ENCODE peak calls at places on chromosomes 3 and 15, in nine cellular contexts. One of them, this sample, is unnamed.

GRCh38 chr3:3170998-3171397 is 8.5 kb downstream of the CRBN start:
- DNase-seq in GM23338: peak; percentile 48
- DNase-seq in heart left ventricle: no peak
- DNase-seq in activated CD4-positive, alpha-beta T cell treated with anti-CD3 and anti-CD28 coated beads, Interleukin-2, amount 50 U/mL, for 1 hour: no peak
- DNase-seq in NCI-H2081: no peak
- DNase-seq in head of caudate nucleus: no peak
- DNase-seq in GM23248: peak; percentile 50
- DNase-seq in CD8-positive, alpha-beta memory T cell: no peak
- DNase-seq in COR-L47: no peak
- DNase-seq in this sample: peak; percentile 56

GRCh38 chr3:140505256-140505655 is 172.6 kb upstream of the TRIM42 start:
- DNase-seq in activated CD4-positive, alpha-beta T cell treated with anti-CD3 and anti-CD28 coated beads, Interleukin-2, amount 50 U/mL, for 1 hour: no peak
- DNase-seq in GM23338: no peak
- DNase-seq in NCI-H2081: no peak
- DNase-seq in head of caudate nucleus: no peak
- DNase-seq in CD8-positive, alpha-beta memory T cell: no peak
- DNase-seq in GM23248: no peak
- DNase-seq in COR-L47: peak; percentile 35
- DNase-seq in heart left ventricle: no peak
- DNase-seq in this sample: peak; percentile 22

GRCh38 chr3:45188714-45189659 is 37.1 kb downstream of the TMEM158 start:
- DNase-seq in activated CD4-positive, alpha-beta T cell treated with anti-CD3 and anti-CD28 coated beads, Interleukin-2, amount 50 U/mL, for 1 hour: no peak
- DNase-seq in GM23248: no peak
- DNase-seq in heart left ventricle: no peak
- DNase-seq in head of caudate nucleus: no peak
- DNase-seq in GM23338: no peak
- DNase-seq in COR-L47: no peak
- DNase-seq in CD8-positive, alpha-beta memory T cell: no peak
- DNase-seq in NCI-H2081: no peak
- DNase-seq in this sample: no peak

GRCh38 chr3:178787960-178788359 is 251.7 kb downstream of the KCNMB2 start:
- DNase-seq in NCI-H2081: no peak
- DNase-seq in heart left ventricle: no peak
- DNase-seq in CD8-positive, alpha-beta memory T cell: no peak
- DNase-seq in activated CD4-positive, alpha-beta T cell treated with anti-CD3 and anti-CD28 coated beads, Interleukin-2, amount 50 U/mL, for 1 hour: no peak
- DNase-seq in GM23248: no peak
- DNase-seq in GM23338: no peak
- DNase-seq in COR-L47: no peak
- DNase-seq in head of caudate nucleus: no peak
- DNase-seq in this sample: no peak

GRCh38 chr15:63860161-63860954 is 26.6 kb upstream of the HERC1 start:
- DNase-seq in heart left ventricle: no peak
- DNase-seq in activated CD4-positive, alpha-beta T cell treated with anti-CD3 and anti-CD28 coated beads, Interleukin-2, amount 50 U/mL, for 1 hour: peak; percentile 63
- DNase-seq in head of caudate nucleus: no peak
- DNase-seq in GM23338: no peak
- DNase-seq in NCI-H2081: no peak
- DNase-seq in COR-L47: no peak
- DNase-seq in GM23248: no peak
- DNase-seq in CD8-positive, alpha-beta memory T cell: peak; percentile 15
- DNase-seq in this sample: no peak

GRCh38 chr15:49696441-49696840 is 75.6 kb downstream of the DTWD1 start:
- DNase-seq in NCI-H2081: no peak
- DNase-seq in activated CD4-positive, alpha-beta T cell treated with anti-CD3 and anti-CD28 coated beads, Interleukin-2, amount 50 U/mL, for 1 hour: no peak
- DNase-seq in head of caudate nucleus: no peak
- DNase-seq in heart left ventricle: no peak
- DNase-seq in GM23248: peak; percentile 70
- DNase-seq in CD8-positive, alpha-beta memory T cell: no peak
- DNase-seq in COR-L47: no peak
- DNase-seq in GM23338: no peak
- DNase-seq in this sample: peak; percentile 77

GRCh38 chr15:51312132-51312531 is 26.3 kb downstream of the CYP19A1 start:
- DNase-seq in GM23248: peak; percentile 48
- DNase-seq in heart left ventricle: no peak
- DNase-seq in CD8-positive, alpha-beta memory T cell: no peak
- DNase-seq in GM23338: no peak
- DNase-seq in COR-L47: peak; percentile 11
- DNase-seq in activated CD4-positive, alpha-beta T cell treated with anti-CD3 and anti-CD28 coated beads, Interleukin-2, amount 50 U/mL, for 1 hour: no peak
- DNase-seq in head of caudate nucleus: no peak
- DNase-seq in NCI-H2081: no peak
- DNase-seq in this sample: peak; percentile 57

GRCh38 chr3:39134305-39134704 is 19.1 kb downstream of the CSRNP1 start:
- DNase-seq in GM23248: no peak
- DNase-seq in CD8-positive, alpha-beta memory T cell: no peak
- DNase-seq in NCI-H2081: no peak
- DNase-seq in COR-L47: no peak
- DNase-seq in heart left ventricle: no peak
- DNase-seq in activated CD4-positive, alpha-beta T cell treated with anti-CD3 and anti-CD28 coated beads, Interleukin-2, amount 50 U/mL, for 1 hour: no peak
- DNase-seq in GM23338: no peak
- DNase-seq in head of caudate nucleus: no peak
- DNase-seq in this sample: no peak

GRCh38 chr3:52779411-52780297 is 2.3 kb downstream of the ITIH1 start:
- DNase-seq in heart left ventricle: no peak
- DNase-seq in NCI-H2081: no peak
- DNase-seq in activated CD4-positive, alpha-beta T cell treated with anti-CD3 and anti-CD28 coated beads, Interleukin-2, amount 50 U/mL, for 1 hour: no peak
- DNase-seq in CD8-positive, alpha-beta memory T cell: no peak
- DNase-seq in GM23248: no peak
- DNase-seq in head of caudate nucleus: no peak
- DNase-seq in COR-L47: no peak
- DNase-seq in GM23338: no peak
- DNase-seq in this sample: no peak

GRCh38 chr15:61457050-61457733 is 228.1 kb upstream of the RORA start:
- DNase-seq in CD8-positive, alpha-beta memory T cell: no peak
- DNase-seq in NCI-H2081: no peak
- DNase-seq in COR-L47: no peak
- DNase-seq in head of caudate nucleus: no peak
- DNase-seq in heart left ventricle: no peak
- DNase-seq in GM23338: no peak
- DNase-seq in activated CD4-positive, alpha-beta T cell treated with anti-CD3 and anti-CD28 coated beads, Interleukin-2, amount 50 U/mL, for 1 hour: no peak
- DNase-seq in GM23248: no peak
- DNase-seq in this sample: no peak

GRCh38 chr3:102224171-102224570 is 210.6 kb upstream of the ZPLD1 start:
- DNase-seq in GM23248: peak; percentile 39
- DNase-seq in GM23338: no peak
- DNase-seq in head of caudate nucleus: no peak
- DNase-seq in heart left ventricle: peak; percentile 18
- DNase-seq in COR-L47: no peak
- DNase-seq in CD8-positive, alpha-beta memory T cell: no peak
- DNase-seq in NCI-H2081: no peak
- DNase-seq in activated CD4-positive, alpha-beta T cell treated with anti-CD3 and anti-CD28 coated beads, Interleukin-2, amount 50 U/mL, for 1 hour: no peak
- DNase-seq in this sample: peak; percentile 59

GRCh38 chr3:17179381-17180205 is 294.8 kb downstream of the PLCL2 start:
- DNase-seq in head of caudate nucleus: peak; percentile 59
- DNase-seq in NCI-H2081: no peak
- DNase-seq in GM23248: peak; percentile 47
- DNase-seq in activated CD4-positive, alpha-beta T cell treated with anti-CD3 and anti-CD28 coated beads, Interleukin-2, amount 50 U/mL, for 1 hour: no peak
- DNase-seq in COR-L47: no peak
- DNase-seq in heart left ventricle: peak; percentile 30
- DNase-seq in CD8-positive, alpha-beta memory T cell: peak; percentile 13
- DNase-seq in GM23338: no peak
- DNase-seq in this sample: peak; percentile 60

GRCh38 chr3:121852256-121852655 is 17.2 kb downstream of the EAF2 start:
- DNase-seq in heart left ventricle: no peak
- DNase-seq in CD8-positive, alpha-beta memory T cell: no peak
- DNase-seq in head of caudate nucleus: no peak
- DNase-seq in NCI-H2081: no peak
- DNase-seq in COR-L47: no peak
- DNase-seq in GM23248: no peak
- DNase-seq in activated CD4-positive, alpha-beta T cell treated with anti-CD3 and anti-CD28 coated beads, Interleukin-2, amount 50 U/mL, for 1 hour: no peak
- DNase-seq in GM23338: no peak
- DNase-seq in this sample: no peak

GRCh38 chr15:99614749-99615288 is 49.0 kb downstream of the MEF2A start:
- DNase-seq in NCI-H2081: no peak
- DNase-seq in COR-L47: no peak
- DNase-seq in activated CD4-positive, alpha-beta T cell treated with anti-CD3 and anti-CD28 coated beads, Interleukin-2, amount 50 U/mL, for 1 hour: no peak
- DNase-seq in head of caudate nucleus: no peak
- DNase-seq in GM23248: no peak
- DNase-seq in CD8-positive, alpha-beta memory T cell: no peak
- DNase-seq in heart left ventricle: no peak
- DNase-seq in GM23338: no peak
- DNase-seq in this sample: peak; percentile 19

GRCh38 chr15:40081691-40082194 is 26.9 kb downstream of the BMF start:
- DNase-seq in head of caudate nucleus: peak; percentile 83
- DNase-seq in GM23248: peak; percentile 80
- DNase-seq in CD8-positive, alpha-beta memory T cell: no peak
- DNase-seq in activated CD4-positive, alpha-beta T cell treated with anti-CD3 and anti-CD28 coated beads, Interleukin-2, amount 50 U/mL, for 1 hour: no peak
- DNase-seq in COR-L47: no peak
- DNase-seq in GM23338: peak; percentile 83
- DNase-seq in heart left ventricle: peak; percentile 86
- DNase-seq in NCI-H2081: no peak
- DNase-seq in this sample: peak; percentile 55

GRCh38 chr15:68442041-68442440 is 10.1 kb upstream of the ITGA11 start:
- DNase-seq in activated CD4-positive, alpha-beta T cell treated with anti-CD3 and anti-CD28 coated beads, Interleukin-2, amount 50 U/mL, for 1 hour: no peak
- DNase-seq in COR-L47: no peak
- DNase-seq in heart left ventricle: no peak
- DNase-seq in GM23248: peak; percentile 53
- DNase-seq in CD8-positive, alpha-beta memory T cell: no peak
- DNase-seq in GM23338: no peak
- DNase-seq in NCI-H2081: no peak
- DNase-seq in head of caudate nucleus: no peak
- DNase-seq in this sample: no peak

GRCh38 chr15:42581272-42581730 is 5.9 kb downstream of the STARD9 start:
- DNase-seq in NCI-H2081: peak; percentile 72
- DNase-seq in CD8-positive, alpha-beta memory T cell: peak; percentile 66
- DNase-seq in head of caudate nucleus: peak; percentile 91
- DNase-seq in activated CD4-positive, alpha-beta T cell treated with anti-CD3 and anti-CD28 coated beads, Interleukin-2, amount 50 U/mL, for 1 hour: peak; percentile 75
- DNase-seq in GM23248: peak; percentile 91
- DNase-seq in GM23338: peak; percentile 95
- DNase-seq in COR-L47: peak; percentile 83
- DNase-seq in heart left ventricle: peak; percentile 91
- DNase-seq in this sample: peak; percentile 66

GRCh38 chr3:66441124-66441523 is 59.7 kb downstream of the LRIG1 start:
- DNase-seq in heart left ventricle: no peak
- DNase-seq in CD8-positive, alpha-beta memory T cell: no peak
- DNase-seq in activated CD4-positive, alpha-beta T cell treated with anti-CD3 and anti-CD28 coated beads, Interleukin-2, amount 50 U/mL, for 1 hour: no peak
- DNase-seq in GM23338: peak; percentile 44
- DNase-seq in NCI-H2081: no peak
- DNase-seq in head of caudate nucleus: no peak
- DNase-seq in COR-L47: no peak
- DNase-seq in GM23248: peak; percentile 71
- DNase-seq in this sample: peak; percentile 66

GRCh38 chr15:75891895-75892294 is 11.8 kb upstream of the FBXO22 start:
- DNase-seq in CD8-positive, alpha-beta memory T cell: no peak
- DNase-seq in COR-L47: no peak
- DNase-seq in GM23338: no peak
- DNase-seq in GM23248: peak; percentile 90
- DNase-seq in activated CD4-positive, alpha-beta T cell treated with anti-CD3 and anti-CD28 coated beads, Interleukin-2, amount 50 U/mL, for 1 hour: no peak
- DNase-seq in NCI-H2081: no peak
- DNase-seq in head of caudate nucleus: no peak
- DNase-seq in heart left ventricle: no peak
- DNase-seq in this sample: peak; percentile 77

GRCh38 chr15:45180201-45180600 is 7.6 kb downstream of the SHF start:
- DNase-seq in GM23338: no peak
- DNase-seq in GM23248: no peak
- DNase-seq in CD8-positive, alpha-beta memory T cell: no peak
- DNase-seq in COR-L47: no peak
- DNase-seq in activated CD4-positive, alpha-beta T cell treated with anti-CD3 and anti-CD28 coated beads, Interleukin-2, amount 50 U/mL, for 1 hour: no peak
- DNase-seq in NCI-H2081: no peak
- DNase-seq in head of caudate nucleus: no peak
- DNase-seq in heart left ventricle: no peak
- DNase-seq in this sample: no peak

GRCh38 chr3:112967828-112968227 is 7.1 kb downstream of the CD200R1 start:
- DNase-seq in NCI-H2081: no peak
- DNase-seq in GM23248: no peak
- DNase-seq in activated CD4-positive, alpha-beta T cell treated with anti-CD3 and anti-CD28 coated beads, Interleukin-2, amount 50 U/mL, for 1 hour: no peak
- DNase-seq in GM23338: no peak
- DNase-seq in heart left ventricle: no peak
- DNase-seq in CD8-positive, alpha-beta memory T cell: no peak
- DNase-seq in COR-L47: no peak
- DNase-seq in head of caudate nucleus: no peak
- DNase-seq in this sample: no peak

GRCh38 chr3:66602237-66602636 is 101.4 kb upstream of the LRIG1 start:
- DNase-seq in NCI-H2081: no peak
- DNase-seq in GM23248: no peak
- DNase-seq in COR-L47: no peak
- DNase-seq in GM23338: no peak
- DNase-seq in head of caudate nucleus: no peak
- DNase-seq in heart left ventricle: no peak
- DNase-seq in activated CD4-positive, alpha-beta T cell treated with anti-CD3 and anti-CD28 coated beads, Interleukin-2, amount 50 U/mL, for 1 hour: no peak
- DNase-seq in CD8-positive, alpha-beta memory T cell: no peak
- DNase-seq in this sample: peak; percentile 4

GRCh38 chr15:89307046-89307587 is 27.5 kb downstream of the POLG start:
- DNase-seq in COR-L47: no peak
- DNase-seq in NCI-H2081: no peak
- DNase-seq in GM23248: peak; percentile 69
- DNase-seq in heart left ventricle: no peak
- DNase-seq in CD8-positive, alpha-beta memory T cell: no peak
- DNase-seq in GM23338: no peak
- DNase-seq in head of caudate nucleus: no peak
- DNase-seq in activated CD4-positive, alpha-beta T cell treated with anti-CD3 and anti-CD28 coated beads, Interleukin-2, amount 50 U/mL, for 1 hour: no peak
- DNase-seq in this sample: peak; percentile 41

GRCh38 chr15:34297059-34297458 is 40.5 kb downstream of the SLC12A6 start:
- DNase-seq in activated CD4-positive, alpha-beta T cell treated with anti-CD3 and anti-CD28 coated beads, Interleukin-2, amount 50 U/mL, for 1 hour: no peak
- DNase-seq in GM23338: no peak
- DNase-seq in head of caudate nucleus: no peak
- DNase-seq in COR-L47: no peak
- DNase-seq in NCI-H2081: no peak
- DNase-seq in heart left ventricle: no peak
- DNase-seq in CD8-positive, alpha-beta memory T cell: no peak
- DNase-seq in GM23248: peak; percentile 33
- DNase-seq in this sample: no peak